ENCODE peak calls at places on chromosomes 1 and 21, in five cellular contexts. G, W, T, A and M are unnamed samples. For H3K4me1, the result is how much of the 10 kb centered on the place peaks cover.

GRCh38 chr1:96376846-96377245 is 344.7 kb upstream of the PTBP2 start:
- DNase-seq in T (no peak), W (no peak), G (no peak), A (no peak), M (no peak)

GRCh38 chr1:236516929-236517704 is 6.7 kb upstream of the LGALS8 start:
- DNase-seq in T (peak), W (peak), A (peak), G (peak), M (no peak)

GRCh38 chr21:17903029-17903806 is 84.1 kb upstream of the C21orf91 start:
- DNase-seq in A (no peak), T (peak), G (no peak), W (peak), M (no peak)

GRCh38 chr1:226908913-226909312 is 31.2 kb upstream of the COQ8A start:
- DNase-seq in W (no peak), T (no peak), A (no peak), G (no peak), M (no peak)

GRCh38 chr1:222416001-222416791 is 131.7 kb downstream of the HHIPL2 start:
- DNase-seq in A (no peak), T (no peak), G (no peak), W (no peak), M (no peak)

GRCh38 chr1:199515261-199515660 is 512.2 kb upstream of the NR5A2 start:
- DNase-seq in A (no peak), T (no peak), W (no peak), G (no peak), M (no peak)

GRCh38 chr1:149843302-149844041 is 55.9 kb upstream of the BOLA1 start:
- DNase-seq in G (no peak), T (peak), A (peak), W (no peak), M (no peak)

GRCh38 chr1:41661428-41662060 is 177.1 kb upstream of the EDN2 start:
- DNase-seq in A (peak), W (peak), T (no peak), G (no peak), M (no peak)

GRCh38 chr1:27416387-27417111 is 24.1 kb downstream of the GPR3 start:
- DNase-seq in A (no peak), G (peak), T (peak), W (peak), M (no peak)

GRCh38 chr1:41167688-41168087 is 74.4 kb downstream of the SCMH1 start:
- DNase-seq in G (no peak), T (no peak), W (no peak), A (no peak), M (no peak)

GRCh38 chr1:45093334-45093733 is 81.3 kb downstream of the UROD start:
- DNase-seq in T (no peak), W (no peak), G (no peak), A (no peak), M (no peak)

GRCh38 chr1:246768403-246769020 is 44.3 kb downstream of the SCCPDH start:
- DNase-seq in W (no peak), G (no peak), A (no peak), T (no peak), M (no peak)

GRCh38 chr1:217431395-217431794 is 199.5 kb downstream of the GPATCH2 start:
- DNase-seq in W (no peak), A (no peak), T (peak), G (no peak), M (no peak)

GRCh38 chr1:223538921-223539445 is 126.5 kb downstream of the CAPN8 start:
- DNase-seq in W (no peak), G (no peak), T (no peak), A (no peak), M (no peak)

GRCh38 chr21:26715878-26716506 is 129.2 kb downstream of the ADAMTS1 start:
- DNase-seq in T (peak), A (peak), G (no peak), W (no peak), M (no peak)

GRCh38 chr1:109158433-109158832 is 44.5 kb downstream of the ELAPOR1 start:
- DNase-seq in A (no peak), G (no peak), T (no peak), W (no peak), M (no peak)

GRCh38 chr1:23483327-23484252 is at the start of gene ASAP3:
- DNase-seq in T (peak), G (no peak), W (no peak), A (peak), M (no peak)

GRCh38 chr1:67211589-67212563 is 45.6 kb downstream of the IL23R start:
- DNase-seq in G (peak), T (peak), W (peak), A (no peak), M (no peak)

GRCh38 chr1:94396356-94396755 is 21.8 kb upstream of the ABCD3 start:
- DNase-seq in T (no peak), W (no peak), G (no peak), A (no peak), M (no peak)

GRCh38 chr1:117634631-117635030 is 28.8 kb downstream of the TENT5C start:
- DNase-seq in A (no peak), W (no peak), T (no peak), G (no peak), M (no peak)

GRCh38 chr1:163414778-163415177 is 93.0 kb downstream of the NUF2 start:
- DNase-seq in T (no peak), W (no peak), A (no peak), G (no peak), M (no peak)

GRCh38 chr1:117633936-117634335 is 28.1 kb downstream of the TENT5C start:
- DNase-seq in W (no peak), T (no peak), G (no peak), A (no peak), M (no peak)

GRCh38 chr1:14404847-14405246 is 193.6 kb upstream of the KAZN start:
- DNase-seq in G (no peak), T (no peak), W (no peak), A (no peak), M (no peak)

GRCh38 chr21:31173881-31174555 is 135.7 kb upstream of the KRTAP19-8 start:
- DNase-seq in G (no peak), A (no peak), W (peak), T (peak), M (no peak)

GRCh38 chr1:161082996-161083742 is 6.2 kb downstream of the NECTIN4 start:
- DNase-seq in W (no peak), T (no peak), A (peak), G (no peak), M (no peak)

GRCh38 chr1:39102537-39103320 is 76.6 kb downstream of the NDUFS5 start:
- DNase-seq in A (peak), W (peak), T (peak), G (peak), M (no peak)

DNA sequence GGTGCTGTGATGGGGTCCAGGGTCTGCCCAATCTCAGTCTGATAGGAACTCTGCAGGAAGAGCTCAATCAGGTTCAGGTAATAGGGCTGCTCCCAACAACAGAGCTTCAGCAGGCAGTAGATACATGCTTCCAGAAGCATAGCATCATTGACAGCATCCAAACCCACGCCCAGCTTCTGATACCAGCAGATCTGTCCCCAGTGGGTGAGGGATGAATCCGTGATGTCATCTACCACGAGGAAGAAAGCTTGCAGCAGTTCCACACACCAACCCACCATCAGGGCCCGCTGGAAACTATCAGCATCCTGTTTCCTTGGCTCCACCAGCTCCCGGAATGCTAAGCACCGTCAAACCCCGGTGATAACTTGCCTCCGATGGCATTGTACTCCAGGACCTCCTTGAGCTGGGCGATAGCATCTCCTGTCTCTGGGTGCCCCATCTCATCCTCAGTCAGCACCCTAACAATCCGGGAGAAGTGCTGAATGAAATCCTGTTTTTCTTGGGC is 14.7 kb downstream of the NEK2 start:
- DNase-seq in A (no peak), G (no peak), W (no peak), T (no peak), M (no peak)
- H3K4me1 ChIP-seq in A (under half), G (under half), W (under half), T (under half), M (under half)

GRCh38 chr1:228152097-228152917 is 2.6 kb downstream of the GJC2 start:
- DNase-seq in T (no peak), W (no peak), G (no peak), A (no peak), M (no peak)
- H3K4me1 ChIP-seq in T (under half), W (under half), G (under half), A (under half), M (half or more)

GRCh38 chr1:1778827-1779675 is 781 bp upstream of the NADK start:
- DNase-seq in W (peak), T (peak), A (peak), G (peak), M (no peak)

GRCh38 chr1:1777950-1778826 is at the start of gene NADK:
- DNase-seq in G (peak), A (peak), T (peak), W (peak), M (no peak)

GRCh38 chr1:1775364-1776226 is 2.7 kb downstream of the NADK start:
- DNase-seq in T (no peak), G (no peak), W (no peak), A (no peak), M (no peak)

GRCh38 chr1:1776672-1777393 is 1.4 kb downstream of the NADK start:
- DNase-seq in W (no peak), G (no peak), T (no peak), A (no peak), M (no peak)

GRCh38 chr1:1777510-1777909 is 760 bp downstream of the NADK start:
- DNase-seq in G (no peak), T (no peak), A (no peak), W (no peak), M (peak)
- H3K4me1 ChIP-seq in G (half or more), T (half or more), A (under half), W (half or more), M (half or more)

DNA sequence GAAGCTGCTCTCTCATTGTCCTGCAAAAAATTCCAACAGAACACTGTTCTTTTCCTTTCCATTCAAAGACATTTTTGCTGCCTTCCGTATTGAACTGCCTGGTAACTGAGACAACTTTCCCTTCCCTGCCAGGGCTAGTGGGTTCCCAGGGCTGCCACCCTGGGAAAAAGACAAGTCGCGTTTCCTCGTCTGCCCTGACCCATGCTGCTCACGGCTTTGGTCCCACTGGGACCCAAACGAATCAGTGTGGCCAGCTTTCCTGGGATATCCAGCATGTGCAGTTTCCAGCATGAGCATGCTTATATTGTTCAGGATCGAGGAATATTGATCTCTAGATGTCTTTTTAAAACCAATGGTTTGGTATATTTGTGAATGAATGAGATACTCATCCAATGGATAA is 18.2 kb downstream of the SOX13 start:
- DNase-seq in W (no peak), A (no peak), G (no peak), T (no peak), M (no peak)
- H3K4me1 ChIP-seq in W (under half), A (half or more), G (under half), T (under half), M (half or more)

DNA sequence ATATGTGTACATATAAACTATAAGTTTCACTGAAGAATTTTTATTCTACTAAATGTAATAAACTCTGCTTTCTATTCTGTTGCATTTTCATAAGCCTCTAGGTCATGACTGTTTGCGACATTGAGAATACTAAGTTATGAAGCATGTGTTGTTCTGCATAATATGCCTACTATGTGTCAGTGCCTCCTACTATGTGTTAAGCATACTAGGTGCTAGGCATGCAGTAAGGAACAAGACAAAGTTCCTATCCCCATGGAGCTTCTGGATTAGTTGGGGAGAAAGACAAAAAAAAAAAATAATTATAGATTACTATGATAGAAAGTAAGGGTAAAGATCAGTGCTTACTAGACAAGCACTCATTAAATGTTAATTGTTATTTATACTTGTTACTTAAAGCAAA is 1.3 kb downstream of the SDCCAG8 start:
- DNase-seq in G (no peak), A (no peak), W (no peak), T (no peak), M (no peak)
- H3K4me1 ChIP-seq in G (under half), A (under half), W (under half), T (under half), M (under half)

GRCh38 chr1:187236676-187237075 is 407.9 kb downstream of the PLA2G4A start:
- DNase-seq in G (no peak), W (no peak), T (no peak), A (no peak), M (no peak)
- H3K4me1 ChIP-seq in G (under half), W (under half), T (under half), A (under half), M (under half)